ENCODE peak calls at places on chromosomes 16 and 17, in seven cellular contexts. A is retina; N is GM12865; X is activated CD8-positive, alpha-beta T cell treated with anti-CD3 and anti-CD28 coated beads for 36 hours; U is small intestine; G is Daoy; O is adrenal gland. L is an unnamed sample.
A peak's percentile ranks its signal among the peaks of the same experiment; 100 is the strongest.

GRCh38 chr17:49836111-49837030 is 11.5 kb downstream of the TAC4 start:
- DNase-seq in A (no peak), N (no peak), X (no peak), U (no peak), G (no peak), O (no peak), L (no peak)

GRCh38 chr17:49494937-49495841 is at the start of gene NGFR:
- DNase-seq in A (peak; percentile 80), N (peak; percentile 58), X (peak; percentile 42), U (no peak), G (peak; percentile 66), O (no peak), L (peak; percentile 14)

GRCh38 chr17:47855737-47856136 is 4.8 kb upstream of the SP6 start:
- DNase-seq in A (no peak), N (no peak), X (no peak), U (no peak), G (no peak), O (no peak), L (peak; percentile 61)

GRCh38 chr17:60036796-60037677 is 41.7 kb downstream of the HEATR6 start:
- DNase-seq in A (peak; percentile 75), N (peak; percentile 81), X (peak; percentile 84), U (peak; percentile 75), G (peak; percentile 73), O (peak; percentile 53), L (peak; percentile 69)

GRCh38 chr17:63086483-63087185 is 120.6 kb downstream of the TANC2 start:
- DNase-seq in A (no peak), N (no peak), X (no peak), U (peak; percentile 37), G (no peak), O (no peak), L (no peak)

GRCh38 chr17:37492167-37492566 is 2.5 kb downstream of the DUSP14 start:
- DNase-seq in A (no peak), N (no peak), X (no peak), U (no peak), G (no peak), O (no peak), L (no peak)

GRCh38 chr17:80847506-80848230 is 144.0 kb upstream of the CHMP6 start:
- DNase-seq in A (no peak), N (no peak), X (peak; percentile 88), U (peak; percentile 77), G (no peak), O (no peak), L (no peak)

GRCh38 chr16:85234310-85235235 is 122.3 kb upstream of the CIBAR2 start:
- DNase-seq in A (peak; percentile 92), N (no peak), X (no peak), U (no peak), G (peak; percentile 73), O (peak; percentile 74), L (peak; percentile 78)

GRCh38 chr16:55489119-55489955 is 10.3 kb downstream of the MMP2 start:
- DNase-seq in A (no peak), N (no peak), X (no peak), U (no peak), G (no peak), O (no peak), L (no peak)

GRCh38 chr16:85204242-85205010 is 92.2 kb upstream of the CIBAR2 start:
- DNase-seq in A (no peak), N (no peak), X (no peak), U (no peak), G (no peak), O (no peak), L (no peak)

GRCh38 chr17:38591759-38592241 is 14.0 kb downstream of the SRCIN1 start:
- DNase-seq in A (no peak), N (peak; percentile 43), X (no peak), U (no peak), G (peak; percentile 73), O (no peak), L (no peak)

GRCh38 chr17:67982034-67982640 is 14.1 kb downstream of the C17orf58 start:
- DNase-seq in A (no peak), N (no peak), X (no peak), U (no peak), G (no peak), O (no peak), L (no peak)